ENCODE peak calls at places on chromosomes 2 and 18, in four cellular contexts. B is SJCRH30; T is activated CD8-positive, alpha-beta memory T cell treated with anti-CD3 and anti-CD28 coated beads for 1 hour; V is activated CD4-positive, alpha-beta memory T cell treated with anti-CD3 and anti-CD28 coated beads for 36 hours. X is an unnamed sample.

GRCh38 chr18:14221689-14222088 is 89.5 kb upstream of the ZNF519 start:
- DNase-seq in B (no peak), T (no peak), V (no peak), X (no peak)

GRCh38 chr18:45658756-45659155 is 43.5 kb downstream of the SLC14A2 start:
- DNase-seq in B (no peak), T (no peak), V (no peak), X (no peak)

GRCh38 chr2:133888107-133888506 is 319.8 kb upstream of the NCKAP5 start:
- DNase-seq in B (no peak), T (no peak), V (no peak), X (no peak)

GRCh38 chr2:236252521-236252920 is 11.7 kb downstream of the ASB18 start:
- DNase-seq in B (no peak), T (no peak), V (no peak), X (no peak)

GRCh38 chr2:15671842-15672815 is 80.5 kb downstream of the DDX1 start:
- DNase-seq in B (no peak), T (no peak), V (no peak), X (no peak)

GRCh38 chr2:223306371-223306770 is 254.4 kb downstream of the KCNE4 start:
- DNase-seq in B (peak), T (no peak), V (no peak), X (no peak)

GRCh38 chr2:234670804-234671203 is 173.9 kb upstream of the ARL4C start:
- DNase-seq in B (no peak), T (no peak), V (no peak), X (no peak)

GRCh38 chr2:41540268-41540963 is 507.4 kb upstream of the PKDCC start:
- DNase-seq in B (no peak), T (no peak), V (no peak), X (no peak)

GRCh38 chr2:88127888-88128653 is at the start of gene FABP1:
- DNase-seq in B (no peak), T (no peak), V (no peak), X (no peak)

GRCh38 chr18:77062518-77063003 is 70.0 kb downstream of the MBP start:
- DNase-seq in B (no peak), T (no peak), V (peak), X (no peak)

GRCh38 chr18:46424898-46425297 is 232.1 kb downstream of the LOXHD1 start:
- DNase-seq in B (peak), T (no peak), V (no peak), X (no peak)

GRCh38 chr2:53167227-53167626 is 600.4 kb upstream of the CHAC2 start:
- DNase-seq in B (no peak), T (no peak), V (no peak), X (no peak)

GRCh38 chr2:38182518-38183013 is 106.6 kb upstream of the CYP1B1 start:
- DNase-seq in B (no peak), T (no peak), V (no peak), X (no peak)

GRCh38 chr18:22422909-22423548 is 5.3 kb upstream of the CTAGE1 start:
- DNase-seq in B (no peak), T (no peak), V (no peak), X (no peak)

GRCh38 chr2:186135697-186136096 is 350.4 kb upstream of the ZC3H15 start:
- DNase-seq in B (no peak), T (no peak), V (no peak), X (no peak)

GRCh38 chr18:26271917-26272549 is 45.8 kb downstream of the TAF4B start:
- DNase-seq in B (no peak), T (no peak), V (no peak), X (no peak)

GRCh38 chr2:120880381-120880780 is 144.7 kb downstream of the GLI2 start:
- DNase-seq in B (peak), T (no peak), V (no peak), X (peak)

GRCh38 chr18:6022840-6023239 is 127.5 kb upstream of the TMEM200C start:
- DNase-seq in B (no peak), T (no peak), V (no peak), X (no peak)

GRCh38 chr2:160063266-160063665 is 851 bp upstream of the PLA2R1 start:
- DNase-seq in B (no peak), T (no peak), V (no peak), X (no peak)

GRCh38 chr2:109098251-109098920 is 30.6 kb upstream of the SH3RF3 start:
- DNase-seq in B (no peak), T (no peak), V (no peak), X (no peak)